ENCODE peak calls at places on chromosomes 6 and 20, in six cellular contexts. One of them, this sample, is unnamed.

GRCh38 chr6:131067521-131067920 is 4.5 kb upstream of the EPB41L2 start:
- DNase-seq in HepG2: no peak
- DNase-seq in HCT116: no peak
- DNase-seq in K562: no peak
- DNase-seq in GM12878: no peak
- DNase-seq in SK-N-SH: no peak
- DNase-seq in this sample: no peak

GRCh38 chr6:139249387-139249786 is 42.4 kb downstream of the TXLNB start:
- DNase-seq in HCT116: no peak
- DNase-seq in SK-N-SH: no peak
- DNase-seq in HepG2: no peak
- DNase-seq in K562: no peak
- DNase-seq in GM12878: no peak
- DNase-seq in this sample: no peak

GRCh38 chr20:58260006-58260405 is 31.6 kb upstream of the ANKRD60 start:
- DNase-seq in HepG2: no peak
- DNase-seq in SK-N-SH: no peak
- DNase-seq in HCT116: no peak
- DNase-seq in GM12878: no peak
- DNase-seq in K562: no peak
- DNase-seq in this sample: no peak

GRCh38 chr6:134880487-134881190 is 69.3 kb downstream of the ALDH8A1 start:
- DNase-seq in GM12878: no peak
- DNase-seq in HCT116: no peak
- DNase-seq in SK-N-SH: no peak
- DNase-seq in HepG2: no peak
- DNase-seq in K562: no peak
- DNase-seq in this sample: no peak

GRCh38 chr6:13517116-13517515 is 29.7 kb upstream of the GFOD1 start:
- DNase-seq in K562: no peak
- DNase-seq in HepG2: peak
- DNase-seq in SK-N-SH: no peak
- DNase-seq in HCT116: no peak
- DNase-seq in GM12878: no peak
- DNase-seq in this sample: no peak

GRCh38 chr20:49385471-49385870 is 97.0 kb downstream of the KCNB1 start:
- DNase-seq in GM12878: no peak
- DNase-seq in SK-N-SH: peak
- DNase-seq in HCT116: peak
- DNase-seq in K562: peak
- DNase-seq in HepG2: peak
- DNase-seq in this sample: no peak

GRCh38 chr6:42960243-42961019 is at the start of gene GNMT:
- DNase-seq in HepG2: peak
- DNase-seq in HCT116: no peak
- DNase-seq in SK-N-SH: peak
- DNase-seq in K562: no peak
- DNase-seq in GM12878: no peak
- DNase-seq in this sample: no peak

GRCh38 chr6:14442250-14442649 is 324.7 kb downstream of the CD83 start:
- DNase-seq in HepG2: no peak
- DNase-seq in GM12878: no peak
- DNase-seq in K562: no peak
- DNase-seq in SK-N-SH: no peak
- DNase-seq in HCT116: no peak
- DNase-seq in this sample: no peak

GRCh38 chr6:1404066-1404712 is 14.8 kb downstream of the FOXF2 start:
- DNase-seq in GM12878: no peak
- DNase-seq in SK-N-SH: no peak
- DNase-seq in HepG2: no peak
- DNase-seq in HCT116: no peak
- DNase-seq in K562: no peak
- DNase-seq in this sample: no peak

GRCh38 chr6:145022199-145022782 is 713.0 kb downstream of the EPM2A start:
- DNase-seq in HCT116: no peak
- DNase-seq in HepG2: no peak
- DNase-seq in GM12878: no peak
- DNase-seq in SK-N-SH: no peak
- DNase-seq in K562: no peak
- DNase-seq in this sample: no peak

GRCh38 chr6:166221636-166222035 is 54.0 kb upstream of the TBXT start:
- DNase-seq in HepG2: no peak
- DNase-seq in K562: no peak
- DNase-seq in GM12878: no peak
- DNase-seq in SK-N-SH: no peak
- DNase-seq in HCT116: no peak
- DNase-seq in this sample: no peak

GRCh38 chr6:170596426-170596825 is 12.0 kb upstream of the PDCD2 start:
- DNase-seq in GM12878: no peak
- DNase-seq in SK-N-SH: no peak
- DNase-seq in K562: no peak
- DNase-seq in HepG2: no peak
- DNase-seq in HCT116: no peak
- DNase-seq in this sample: no peak

GRCh38 chr6:104784884-104785283 is 74.8 kb downstream of the HACE1 start:
- DNase-seq in HCT116: no peak
- DNase-seq in SK-N-SH: peak
- DNase-seq in GM12878: no peak
- DNase-seq in K562: no peak
- DNase-seq in HepG2: no peak
- DNase-seq in this sample: no peak

GRCh38 chr6:7440476-7440875 is 50.9 kb downstream of the RIOK1 start:
- DNase-seq in GM12878: no peak
- DNase-seq in SK-N-SH: no peak
- DNase-seq in K562: no peak
- DNase-seq in HCT116: no peak
- DNase-seq in HepG2: no peak
- DNase-seq in this sample: no peak

GRCh38 chr6:164106345-164106769 is 691.8 kb downstream of the QKI start:
- DNase-seq in HepG2: peak
- DNase-seq in HCT116: no peak
- DNase-seq in SK-N-SH: peak
- DNase-seq in K562: peak
- DNase-seq in GM12878: no peak
- DNase-seq in this sample: no peak

GRCh38 chr6:41040101-41040910 is 1.3 kb upstream of the UNC5CL start:
- DNase-seq in K562: peak
- DNase-seq in HepG2: peak
- DNase-seq in SK-N-SH: no peak
- DNase-seq in GM12878: no peak
- DNase-seq in HCT116: no peak
- DNase-seq in this sample: no peak

GRCh38 chr6:90610671-90611542 is 24.0 kb upstream of the MAP3K7 start:
- DNase-seq in HCT116: no peak
- DNase-seq in SK-N-SH: peak
- DNase-seq in HepG2: no peak
- DNase-seq in K562: peak
- DNase-seq in GM12878: no peak
- DNase-seq in this sample: no peak

GRCh38 chr6:116364361-116364760 is 6.4 kb upstream of the DSE start:
- DNase-seq in SK-N-SH: no peak
- DNase-seq in HepG2: no peak
- DNase-seq in K562: no peak
- DNase-seq in GM12878: no peak
- DNase-seq in HCT116: no peak
- DNase-seq in this sample: no peak

GRCh38 chr20:17010181-17010580 is 216.7 kb upstream of the PCSK2 start:
- DNase-seq in SK-N-SH: no peak
- DNase-seq in HCT116: no peak
- DNase-seq in GM12878: no peak
- DNase-seq in HepG2: peak
- DNase-seq in K562: no peak
- DNase-seq in this sample: no peak

GRCh38 chr6:4055420-4056041 is 23.4 kb downstream of the FAM217A start:
- DNase-seq in SK-N-SH: peak
- DNase-seq in HCT116: peak
- DNase-seq in K562: peak
- DNase-seq in HepG2: peak
- DNase-seq in GM12878: no peak
- DNase-seq in this sample: peak

GRCh38 chr6:136345145-136345544 is 55.5 kb upstream of the BCLAF1 start:
- DNase-seq in SK-N-SH: no peak
- DNase-seq in GM12878: no peak
- DNase-seq in HepG2: no peak
- DNase-seq in HCT116: no peak
- DNase-seq in K562: no peak
- DNase-seq in this sample: no peak

GRCh38 chr6:135322427-135323201 is 141.5 kb downstream of the MYB start:
- DNase-seq in GM12878: peak
- DNase-seq in K562: no peak
- DNase-seq in SK-N-SH: no peak
- DNase-seq in HepG2: no peak
- DNase-seq in HCT116: no peak
- DNase-seq in this sample: no peak

GRCh38 chr20:48350291-48350988 is 477.4 kb downstream of the PREX1 start:
- DNase-seq in K562: peak
- DNase-seq in HCT116: no peak
- DNase-seq in HepG2: peak
- DNase-seq in GM12878: no peak
- DNase-seq in SK-N-SH: peak
- DNase-seq in this sample: no peak

GRCh38 chr6:30836431-30836866 is 47.9 kb upstream of the DDR1 start:
- DNase-seq in SK-N-SH: no peak
- DNase-seq in GM12878: no peak
- DNase-seq in K562: no peak
- DNase-seq in HCT116: no peak
- DNase-seq in HepG2: no peak
- DNase-seq in this sample: no peak

GRCh38 chr6:75109757-75110156 is 96.1 kb downstream of the COL12A1 start:
- DNase-seq in SK-N-SH: no peak
- DNase-seq in HepG2: no peak
- DNase-seq in HCT116: no peak
- DNase-seq in GM12878: no peak
- DNase-seq in K562: no peak
- DNase-seq in this sample: no peak

GRCh38 chr6:34574647-34575293 is 18.6 kb upstream of the SPDEF start:
- DNase-seq in K562: no peak
- DNase-seq in GM12878: no peak
- DNase-seq in HepG2: no peak
- DNase-seq in SK-N-SH: peak
- DNase-seq in HCT116: no peak
- DNase-seq in this sample: no peak

GRCh38 chr20:2749343-2749950 is 51.0 kb downstream of the CPXM1 start:
- DNase-seq in GM12878: no peak
- DNase-seq in HCT116: no peak
- DNase-seq in K562: no peak
- DNase-seq in HepG2: no peak
- DNase-seq in SK-N-SH: no peak
- DNase-seq in this sample: no peak

GRCh38 chr6:56724455-56724854 is 81.8 kb upstream of the DST start:
- DNase-seq in HCT116: no peak
- DNase-seq in K562: no peak
- DNase-seq in HepG2: no peak
- DNase-seq in GM12878: no peak
- DNase-seq in SK-N-SH: no peak
- DNase-seq in this sample: no peak

GRCh38 chr6:16205377-16206144 is 32.8 kb upstream of the GMPR start:
- DNase-seq in HepG2: no peak
- DNase-seq in GM12878: peak
- DNase-seq in K562: no peak
- DNase-seq in HCT116: no peak
- DNase-seq in SK-N-SH: peak
- DNase-seq in this sample: no peak

DNA sequence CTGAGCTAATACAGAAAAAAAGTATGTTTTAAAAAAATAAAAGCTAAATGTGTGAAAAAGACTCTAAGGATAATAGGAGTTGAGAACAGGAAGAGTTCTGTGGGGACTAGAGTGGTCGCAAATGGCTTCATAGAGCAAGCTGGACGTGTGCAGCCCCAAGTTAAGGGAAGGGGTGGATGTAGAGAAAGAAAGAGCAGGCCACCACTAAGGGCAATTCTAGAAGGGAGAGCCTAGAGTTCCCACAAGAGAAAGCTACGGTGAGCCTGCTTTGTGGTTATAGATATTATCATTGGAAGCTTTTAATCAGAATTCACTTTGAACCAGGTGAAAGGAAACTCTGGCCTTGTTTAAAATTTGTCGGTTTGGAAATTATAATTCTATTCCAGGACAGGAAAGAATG is 101.6 kb downstream of the HIVEP2 start:
- DNase-seq in SK-N-SH: no peak
- DNase-seq in K562: no peak
- DNase-seq in GM12878: no peak
- DNase-seq in HCT116: no peak
- DNase-seq in HepG2: no peak
- DNase-seq in this sample: no peak
- TF ChIP-seq SIN3A in SK-N-SH: no peak
- TF ChIP-seq SIN3A in K562: no peak
- TF ChIP-seq SIN3A in GM12878: no peak
- TF ChIP-seq SIN3A in HCT116: no peak
- TF ChIP-seq SIN3A in HepG2: no peak
- TF ChIP-seq SIN3A in this sample: no peak

GRCh38 chr6:148530394-148530923 is 187.8 kb downstream of the SASH1 start:
- DNase-seq in K562: peak
- DNase-seq in SK-N-SH: no peak
- DNase-seq in HCT116: no peak
- DNase-seq in GM12878: no peak
- DNase-seq in HepG2: no peak
- DNase-seq in this sample: no peak
- H3K4me3 ChIP-seq in K562: no peak
- H3K4me3 ChIP-seq in SK-N-SH: peak
- H3K4me3 ChIP-seq in HCT116: no peak
- H3K4me3 ChIP-seq in GM12878: no peak
- H3K4me3 ChIP-seq in HepG2: no peak
- H3K4me3 ChIP-seq in this sample: no peak

GRCh38 chr6:132669690-132670291 is 10.8 kb upstream of the TAAR1 start:
- DNase-seq in SK-N-SH: peak
- DNase-seq in K562: no peak
- DNase-seq in HCT116: peak
- DNase-seq in GM12878: no peak
- DNase-seq in HepG2: peak
- DNase-seq in this sample: peak

GRCh38 chr6:132664309-132665034 is 5.5 kb upstream of the TAAR1 start:
- DNase-seq in SK-N-SH: no peak
- DNase-seq in HepG2: no peak
- DNase-seq in GM12878: no peak
- DNase-seq in K562: no peak
- DNase-seq in HCT116: no peak
- DNase-seq in this sample: no peak

GRCh38 chr6:132663661-132664060 is 4.7 kb upstream of the TAAR1 start:
- DNase-seq in GM12878: no peak
- DNase-seq in K562: no peak
- DNase-seq in HepG2: no peak
- DNase-seq in HCT116: no peak
- DNase-seq in SK-N-SH: no peak
- DNase-seq in this sample: no peak

GRCh38 chr6:132661906-132662305 is 2.9 kb upstream of the TAAR1 start:
- DNase-seq in HCT116: no peak
- DNase-seq in GM12878: no peak
- DNase-seq in HepG2: no peak
- DNase-seq in K562: no peak
- DNase-seq in SK-N-SH: no peak
- DNase-seq in this sample: no peak

GRCh38 chr6:132666118-132666517 is 7.1 kb upstream of the TAAR1 start:
- DNase-seq in GM12878: no peak
- DNase-seq in HepG2: no peak
- DNase-seq in K562: no peak
- DNase-seq in SK-N-SH: no peak
- DNase-seq in HCT116: no peak
- DNase-seq in this sample: no peak
- TF ChIP-seq REST in GM12878: no peak
- TF ChIP-seq REST in HepG2: no peak
- TF ChIP-seq REST in K562: no peak
- TF ChIP-seq REST in SK-N-SH: no peak
- TF ChIP-seq REST in HCT116: no peak
- TF ChIP-seq REST in this sample: no peak

GRCh38 chr20:24337551-24337950 is 131.9 kb upstream of the SYNDIG1 start:
- DNase-seq in HepG2: no peak
- DNase-seq in K562: no peak
- DNase-seq in GM12878: no peak
- DNase-seq in HCT116: no peak
- DNase-seq in SK-N-SH: no peak
- DNase-seq in this sample: no peak
- TF ChIP-seq SIN3A in HepG2: no peak
- TF ChIP-seq SIN3A in K562: no peak
- TF ChIP-seq SIN3A in GM12878: no peak
- TF ChIP-seq SIN3A in HCT116: no peak
- TF ChIP-seq SIN3A in SK-N-SH: no peak
- TF ChIP-seq SIN3A in this sample: no peak